ENCODE peak calls at places on chromosomes 1 and 21, in ten cellular contexts. P, E, D, Z, U, A, K, H, S and V are unnamed samples.

GRCh38 chr1:206467915-206468314 is 2.4 kb upstream of the IKBKE start:
- DNase-seq in Z (no peak), S (no peak), A (no peak), E (no peak), U (no peak), P (peak), H (no peak), K (no peak), D (peak), V (peak)

GRCh38 chr1:200668514-200669313 is 993 bp downstream of the DDX59 start:
- DNase-seq in D (no peak), K (no peak), Z (no peak), P (no peak), H (no peak), U (no peak), E (no peak), S (no peak), A (no peak), V (no peak)

GRCh38 chr21:41361786-41362604 is at the start of gene MX2:
- DNase-seq in H (peak), P (peak), S (no peak), E (peak), K (no peak), U (no peak), D (peak), Z (peak), A (peak), V (peak)

GRCh38 chr1:149884433-149885363 is 14.7 kb upstream of the BOLA1 start:
- DNase-seq in D (no peak), E (peak), P (no peak), Z (no peak), U (no peak), S (no peak), K (no peak), A (no peak), H (no peak), V (peak)

GRCh38 chr1:167548059-167548932 is 5.3 kb downstream of the CREG1 start:
- DNase-seq in P (no peak), A (no peak), H (no peak), K (no peak), S (no peak), D (no peak), E (no peak), Z (no peak), U (no peak), V (no peak)

GRCh38 chr1:213484333-213484732 is 433.3 kb downstream of the RPS6KC1 start:
- DNase-seq in U (no peak), Z (no peak), S (no peak), K (no peak), A (no peak), E (no peak), P (no peak), D (no peak), H (no peak), V (peak)

GRCh38 chr1:161487483-161487827 is 17.8 kb upstream of the FCGR2A start:
- DNase-seq in H (no peak), E (peak), D (peak), U (no peak), Z (no peak), P (no peak), K (no peak), A (no peak), S (no peak), V (no peak)

GRCh38 chr1:59357645-59358044 is 60.8 kb downstream of the FGGY start:
- DNase-seq in U (no peak), A (no peak), K (no peak), D (no peak), H (no peak), P (no peak), E (peak), S (no peak), Z (no peak), V (no peak)

GRCh38 chr1:172449012-172449584 is 5.2 kb upstream of the PIGC start:
- DNase-seq in U (no peak), A (no peak), E (no peak), P (no peak), D (no peak), H (no peak), Z (no peak), S (no peak), K (no peak), V (peak)

GRCh38 chr21:28644762-28645161 is 347.9 kb downstream of the LTN1 start:
- DNase-seq in P (no peak), U (no peak), S (no peak), K (no peak), A (no peak), Z (no peak), E (no peak), D (no peak), H (no peak), V (no peak)

GRCh38 chr1:83765125-83765524 is 233.8 kb downstream of the TTLL7 start:
- DNase-seq in E (no peak), S (no peak), K (no peak), Z (no peak), A (no peak), P (no peak), U (no peak), H (no peak), D (no peak), V (no peak)

GRCh38 chr21:40271169-40271568 is 403.9 kb downstream of the PCP4 start:
- DNase-seq in A (no peak), H (no peak), K (no peak), D (no peak), S (no peak), P (no peak), E (no peak), Z (no peak), U (no peak), V (no peak)

GRCh38 chr21:23986214-23986613 is 1621.1 kb downstream of the MRPL39 start:
- DNase-seq in P (no peak), S (no peak), H (no peak), D (no peak), Z (no peak), U (no peak), K (no peak), A (no peak), E (no peak), V (peak)

GRCh38 chr1:167263784-167264464 is 43.2 kb downstream of the POU2F1 start:
- DNase-seq in D (no peak), Z (no peak), A (no peak), U (no peak), E (no peak), K (no peak), P (no peak), S (no peak), H (no peak), V (no peak)

GRCh38 chr1:100657876-100658715 is 61.4 kb upstream of the VCAM1 start:
- DNase-seq in P (no peak), U (no peak), A (no peak), E (no peak), S (no peak), K (no peak), Z (no peak), H (no peak), D (no peak), V (no peak)

GRCh38 chr1:224205438-224205840 is 22.4 kb downstream of the DEGS1 start:
- DNase-seq in D (no peak), K (no peak), U (peak), Z (no peak), H (peak), S (no peak), P (no peak), E (no peak), A (no peak), V (peak)

GRCh38 chr1:206734499-206735142 is 36.0 kb upstream of the IL19 start:
- DNase-seq in S (no peak), P (peak), Z (no peak), A (peak), E (peak), K (peak), H (no peak), U (peak), D (peak), V (peak)

GRCh38 chr1:218700666-218701065 is 355.5 kb downstream of the TGFB2 start:
- DNase-seq in A (no peak), U (no peak), E (no peak), K (no peak), H (no peak), D (no peak), Z (no peak), S (no peak), P (no peak), V (no peak)

GRCh38 chr1:22287946-22288520 is 145.1 kb upstream of the WNT4 start:
- DNase-seq in U (no peak), A (no peak), Z (no peak), K (no peak), E (peak), P (no peak), D (no peak), H (no peak), S (no peak), V (no peak)

GRCh38 chr1:37032660-37033354 is 1.5 kb downstream of the GRIK3 start:
- DNase-seq in E (peak), H (no peak), K (peak), U (no peak), S (no peak), D (no peak), A (no peak), Z (no peak), P (no peak), V (no peak)

GRCh38 chr1:61637470-61637869 is 87.5 kb downstream of the TM2D1 start:
- DNase-seq in D (no peak), H (no peak), E (no peak), K (no peak), U (no peak), A (no peak), S (no peak), P (no peak), Z (no peak), V (no peak)

GRCh38 chr1:61640531-61641125 is 84.3 kb downstream of the TM2D1 start:
- DNase-seq in D (no peak), S (no peak), U (no peak), E (no peak), H (no peak), Z (no peak), P (no peak), K (no peak), A (no peak), V (peak)

GRCh38 chr1:61639937-61640336 is 85.0 kb downstream of the TM2D1 start:
- DNase-seq in D (no peak), A (no peak), P (no peak), H (no peak), Z (no peak), K (no peak), S (no peak), E (no peak), U (no peak), V (no peak)

GRCh38 chr1:61638296-61638695 is 86.6 kb downstream of the TM2D1 start:
- DNase-seq in S (no peak), H (no peak), P (no peak), E (no peak), Z (no peak), U (no peak), D (peak), A (no peak), K (no peak), V (no peak)

DNA sequence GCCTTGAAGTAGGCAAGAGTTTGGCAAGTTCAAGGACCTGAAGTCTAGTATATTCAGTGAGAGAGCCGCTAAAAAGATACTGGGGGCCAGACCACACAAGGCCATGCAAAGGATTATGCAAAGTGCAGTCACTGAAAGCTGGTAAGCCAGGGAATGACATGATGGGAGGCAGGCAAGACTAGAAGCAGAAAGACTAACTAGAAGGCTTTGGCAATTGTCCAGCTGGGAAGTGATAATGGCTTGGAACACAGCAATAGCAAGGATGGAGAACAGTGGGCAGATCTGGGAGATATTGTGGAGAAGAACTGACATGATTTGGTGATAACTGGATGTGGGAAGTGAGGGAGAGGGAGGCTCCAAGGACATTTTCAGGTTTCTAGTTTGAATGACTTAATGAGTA is 85.7 kb downstream of the TM2D1 start:
- DNase-seq in Z (no peak), H (no peak), A (no peak), K (no peak), S (no peak), D (peak), P (no peak), U (peak), E (no peak), V (no peak)
- TF ChIP-seq CTCF in Z (no peak), H (no peak), A (no peak), K (no peak), S (no peak), D (no peak), P (no peak), U (no peak), E (no peak), V (no peak)

GRCh38 chr1:97980530-97980929 is 59.7 kb upstream of the DPYD start:
- DNase-seq in K (no peak), E (no peak), S (no peak), U (no peak), P (no peak), H (no peak), A (no peak), D (no peak), Z (no peak), V (no peak)
- TF ChIP-seq CTCF in K (no peak), E (no peak), S (no peak), U (no peak), P (no peak), H (no peak), A (no peak), D (no peak), Z (no peak), V (no peak)

DNA sequence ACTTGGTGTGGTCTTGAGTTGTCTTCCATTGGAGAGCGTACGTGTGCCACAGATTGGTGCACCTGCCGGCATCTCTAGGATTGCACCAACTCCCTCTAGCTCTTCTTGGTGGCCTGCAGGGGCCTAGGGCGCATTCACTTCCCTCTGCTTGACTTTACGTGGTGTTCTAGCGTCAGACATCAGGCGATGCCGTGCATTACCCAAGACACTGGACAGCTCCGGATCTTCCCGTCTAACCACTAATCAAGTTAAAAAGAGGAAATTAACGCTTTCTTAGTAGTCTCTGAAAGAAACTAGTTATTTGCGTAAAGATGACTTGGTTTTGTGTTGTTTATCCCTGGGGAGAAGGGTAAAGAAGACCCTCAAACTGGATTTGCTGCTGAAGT is 510 bp upstream of the IL10RB start:
- DNase-seq in A (no peak), E (peak), S (no peak), K (no peak), H (peak), U (no peak), P (peak), Z (peak), D (peak), V (peak)
- TF ChIP-seq CTCF in A (no peak), E (peak), S (no peak), K (no peak), H (no peak), U (no peak), P (no peak), Z (no peak), D (no peak), V (no peak)

GRCh38 chr1:1954831-1955441 is 35.9 kb upstream of the TMEM52 start:
- DNase-seq in D (no peak), U (no peak), E (peak), S (no peak), A (no peak), Z (no peak), H (no peak), P (no peak), K (no peak), V (peak)
- TF ChIP-seq CTCF in D (no peak), U (peak), E (peak), S (no peak), A (no peak), Z (no peak), H (no peak), P (no peak), K (peak), V (no peak)

GRCh38 chr1:151854658-151855057 is 1.1 kb upstream of the THEM5 start:
- DNase-seq in E (peak), U (no peak), P (no peak), S (no peak), K (no peak), D (no peak), Z (peak), H (no peak), A (no peak), V (no peak)

GRCh38 chr1:151855997-151856396 is 2.5 kb upstream of the THEM5 start:
- DNase-seq in U (no peak), P (no peak), A (no peak), S (no peak), K (no peak), Z (no peak), H (no peak), E (no peak), D (no peak), V (no peak)

GRCh38 chr1:151852733-151853132 is 779 bp downstream of the THEM5 start:
- DNase-seq in P (no peak), K (no peak), A (no peak), D (no peak), U (no peak), Z (peak), E (peak), S (no peak), H (no peak), V (no peak)

GRCh38 chr1:151851886-151852285 is 1.6 kb downstream of the THEM5 start:
- DNase-seq in H (no peak), U (no peak), Z (peak), D (no peak), P (no peak), A (no peak), E (peak), S (no peak), K (no peak), V (no peak)

DNA sequence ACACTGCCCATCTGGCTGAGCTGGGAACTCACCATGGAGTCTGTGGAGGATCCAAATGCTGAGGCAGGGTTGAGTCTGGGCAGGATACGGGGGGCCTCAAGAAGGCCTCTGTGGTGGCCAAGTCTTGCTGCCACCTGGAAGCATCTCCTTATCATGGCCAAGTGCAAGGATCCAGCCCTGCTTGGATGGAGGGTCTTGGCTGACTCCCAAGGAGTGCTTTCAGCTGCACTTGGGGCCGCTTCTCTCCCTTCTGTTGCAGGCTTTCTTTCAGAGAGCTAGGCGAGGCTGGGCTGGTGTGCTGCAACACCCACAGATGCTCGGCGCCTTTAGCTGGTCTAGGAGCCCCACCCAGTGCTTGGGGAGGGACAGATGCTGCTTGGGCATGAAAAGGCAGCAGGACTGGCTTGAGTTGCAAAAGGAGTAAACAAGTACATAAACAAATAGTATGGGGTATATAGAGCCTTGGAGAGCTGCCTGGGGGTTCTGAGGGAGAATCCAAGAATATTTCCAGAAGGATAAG is at the start of gene THEM5:
- DNase-seq in P (no peak), K (no peak), Z (peak), D (no peak), S (no peak), E (no peak), H (no peak), A (no peak), U (no peak), V (peak)
- TF ChIP-seq CTCF in P (no peak), K (no peak), Z (no peak), D (no peak), S (no peak), E (no peak), H (no peak), A (no peak), U (no peak), V (no peak)

GRCh38 chr1:205436776-205437485 is 15.1 kb upstream of the LEMD1 start:
- DNase-seq in U (no peak), H (no peak), A (no peak), Z (no peak), K (no peak), E (no peak), P (no peak), D (no peak), S (no peak), V (no peak)

GRCh38 chr1:205440121-205440475 is 15.7 kb downstream of the BLACAT1 start:
- DNase-seq in E (no peak), D (no peak), K (no peak), A (no peak), H (peak), U (no peak), S (no peak), P (no peak), Z (no peak), V (no peak)

GRCh38 chr1:205437570-205437969 is 15.7 kb upstream of the LEMD1 start:
- DNase-seq in K (no peak), A (no peak), H (no peak), E (no peak), S (no peak), P (no peak), Z (no peak), D (no peak), U (no peak), V (no peak)

GRCh38 chr1:205440476-205441317 is 15.1 kb downstream of the BLACAT1 start:
- DNase-seq in Z (no peak), P (no peak), S (peak), E (peak), D (peak), A (peak), H (peak), K (peak), U (no peak), V (peak)

GRCh38 chr1:205438213-205439158 is 16.6 kb upstream of the LEMD1 start:
- DNase-seq in Z (peak), H (peak), S (peak), A (no peak), D (peak), P (peak), K (peak), U (peak), E (peak), V (no peak)
- TF ChIP-seq CTCF in Z (peak), H (peak), S (peak), A (no peak), D (peak), P (peak), K (peak), U (peak), E (peak), V (no peak)

DNA sequence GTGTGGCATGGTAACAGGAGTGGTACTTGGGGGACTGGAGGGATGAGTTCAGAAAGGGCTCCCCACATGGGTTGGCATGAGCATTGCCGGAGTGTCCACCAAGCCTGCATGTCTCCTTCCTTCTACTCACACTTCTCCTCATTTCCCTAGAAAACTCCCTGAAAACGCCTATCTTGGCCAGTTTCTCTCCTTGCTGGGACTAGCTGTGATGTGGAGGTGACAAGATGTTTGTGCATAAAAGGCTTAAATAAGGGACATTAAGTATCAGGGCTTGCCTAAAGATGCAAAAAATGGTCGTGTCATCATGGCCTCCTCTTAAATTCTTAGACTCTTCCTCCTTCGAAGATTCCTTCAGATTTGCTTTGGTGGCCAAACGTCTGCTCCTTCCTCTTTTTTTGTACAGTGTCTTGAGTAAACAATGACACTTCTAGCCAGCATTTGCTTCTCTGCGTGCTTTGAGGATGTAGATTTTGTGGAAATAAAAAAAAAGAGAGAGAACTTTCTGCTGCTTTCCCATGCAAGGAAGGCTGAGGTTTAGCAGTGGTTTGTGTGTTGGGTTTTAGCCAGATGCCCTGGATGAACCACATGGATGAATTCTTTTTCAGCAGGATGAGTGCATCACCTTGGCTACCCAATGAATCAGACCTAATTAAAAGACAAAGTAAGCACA is 239.1 kb upstream of the IRF2BP2 start:
- DNase-seq in P (no peak), Z (peak), K (no peak), E (peak), S (no peak), A (no peak), H (no peak), U (no peak), D (no peak), V (no peak)
- TF ChIP-seq CTCF in P (no peak), Z (no peak), K (no peak), E (peak), S (no peak), A (no peak), H (no peak), U (peak), D (no peak), V (no peak)